ENCODE peak calls at places on chromosomes 16 and 17, in four cellular contexts. One of them, this sample, is unnamed.

GRCh38 chr16:86919531-86920305 is 341.4 kb downstream of the FOXL1 start:
- DNase-seq in NCI-H2081: no peak
- DNase-seq in germinal center: no peak
- DNase-seq in ACHN: no peak
- DNase-seq in this sample: no peak

GRCh38 chr16:70156207-70156978 is 17.2 kb upstream of the CLEC18C start:
- DNase-seq in NCI-H2081: no peak
- DNase-seq in germinal center: no peak
- DNase-seq in ACHN: no peak
- DNase-seq in this sample: no peak

GRCh38 chr17:58281511-58282011 is 826 bp upstream of the MPO start:
- DNase-seq in NCI-H2081: no peak
- DNase-seq in germinal center: no peak
- DNase-seq in ACHN: no peak
- DNase-seq in this sample: no peak

GRCh38 chr16:62225675-62226074 is 189.4 kb upstream of the CDH8 start:
- DNase-seq in NCI-H2081: peak
- DNase-seq in germinal center: no peak
- DNase-seq in ACHN: peak
- DNase-seq in this sample: peak

GRCh38 chr17:41367426-41368075 is 2.1 kb downstream of the KRT33B start:
- DNase-seq in NCI-H2081: no peak
- DNase-seq in germinal center: no peak
- DNase-seq in ACHN: peak
- DNase-seq in this sample: no peak

GRCh38 chr17:49230636-49231562 is at the start of gene PHOSPHO1:
- DNase-seq in NCI-H2081: peak
- DNase-seq in germinal center: peak
- DNase-seq in ACHN: peak
- DNase-seq in this sample: peak

GRCh38 chr17:35214631-35215273 is 20.6 kb upstream of the SLC35G3 start:
- DNase-seq in NCI-H2081: no peak
- DNase-seq in germinal center: no peak
- DNase-seq in ACHN: no peak
- DNase-seq in this sample: no peak

GRCh38 chr17:53490447-53490968 is 332.2 kb upstream of the KIF2B start:
- DNase-seq in NCI-H2081: no peak
- DNase-seq in germinal center: no peak
- DNase-seq in ACHN: no peak
- DNase-seq in this sample: no peak

GRCh38 chr17:28949185-28950016 is 1.9 kb downstream of the PHF12 start:
- DNase-seq in NCI-H2081: no peak
- DNase-seq in germinal center: peak
- DNase-seq in ACHN: peak
- DNase-seq in this sample: peak

GRCh38 chr16:67164599-67165061 is at the start of gene HSF4:
- DNase-seq in NCI-H2081: peak
- DNase-seq in germinal center: no peak
- DNase-seq in ACHN: peak
- DNase-seq in this sample: peak

GRCh38 chr16:50068550-50068949 is 2.8 kb downstream of the HEATR3 start:
- DNase-seq in NCI-H2081: no peak
- DNase-seq in germinal center: no peak
- DNase-seq in ACHN: no peak
- DNase-seq in this sample: no peak

GRCh38 chr17:17609121-17609520 is 17.6 kb upstream of the PEMT start:
- DNase-seq in NCI-H2081: no peak
- DNase-seq in germinal center: no peak
- DNase-seq in ACHN: peak
- DNase-seq in this sample: peak

GRCh38 chr17:11909348-11909747 is 87.9 kb downstream of the ZNF18 start:
- DNase-seq in NCI-H2081: no peak
- DNase-seq in germinal center: no peak
- DNase-seq in ACHN: no peak
- DNase-seq in this sample: peak

GRCh38 chr16:56389554-56389953 is 35.8 kb downstream of the AMFR start:
- DNase-seq in NCI-H2081: no peak
- DNase-seq in germinal center: no peak
- DNase-seq in ACHN: peak
- DNase-seq in this sample: no peak

GRCh38 chr16:67115649-67116048 is 5.9 kb downstream of the PHAF1 start:
- DNase-seq in NCI-H2081: no peak
- DNase-seq in germinal center: no peak
- DNase-seq in ACHN: peak
- DNase-seq in this sample: peak

GRCh38 chr17:66779186-66779585 is 55.7 kb upstream of the CACNG5 start:
- DNase-seq in NCI-H2081: no peak
- DNase-seq in germinal center: no peak
- DNase-seq in ACHN: no peak
- DNase-seq in this sample: no peak

GRCh38 chr17:74646231-74646630 is 22.7 kb upstream of the CD300E start:
- DNase-seq in NCI-H2081: no peak
- DNase-seq in germinal center: no peak
- DNase-seq in ACHN: peak
- DNase-seq in this sample: peak

GRCh38 chr17:52148969-52149351 is 9.6 kb downstream of the CA10 start:
- DNase-seq in NCI-H2081: peak
- DNase-seq in germinal center: no peak
- DNase-seq in ACHN: no peak
- DNase-seq in this sample: no peak

GRCh38 chr17:77318491-77319210 is 177.9 kb downstream of the SEC14L1 start:
- DNase-seq in NCI-H2081: no peak
- DNase-seq in germinal center: no peak
- DNase-seq in ACHN: peak
- DNase-seq in this sample: peak

GRCh38 chr17:3732171-3732570 is 8.5 kb downstream of the HASPIN start:
- DNase-seq in NCI-H2081: no peak
- DNase-seq in germinal center: peak
- DNase-seq in ACHN: no peak
- DNase-seq in this sample: no peak

GRCh38 chr16:66287416-66287815 is 79.1 kb upstream of the CDH5 start:
- DNase-seq in NCI-H2081: no peak
- DNase-seq in germinal center: no peak
- DNase-seq in ACHN: no peak
- DNase-seq in this sample: no peak

GRCh38 chr16:1501630-1502029 is 8.5 kb downstream of the TELO2 start:
- DNase-seq in NCI-H2081: no peak
- DNase-seq in germinal center: no peak
- DNase-seq in ACHN: no peak
- DNase-seq in this sample: no peak

GRCh38 chr16:13168091-13168572 is 266.7 kb downstream of the SHISA9 start:
- DNase-seq in NCI-H2081: no peak
- DNase-seq in germinal center: no peak
- DNase-seq in ACHN: no peak
- DNase-seq in this sample: peak

GRCh38 chr17:73422121-73422520 is 110.3 kb upstream of the CDC42EP4 start:
- DNase-seq in NCI-H2081: no peak
- DNase-seq in germinal center: no peak
- DNase-seq in ACHN: no peak
- DNase-seq in this sample: no peak

GRCh38 chr16:74936902-74937560 is 47.9 kb downstream of the WDR59 start:
- DNase-seq in NCI-H2081: no peak
- DNase-seq in germinal center: no peak
- DNase-seq in ACHN: peak
- DNase-seq in this sample: peak

GRCh38 chr17:31251618-31252328 is 45.3 kb downstream of the OMG start:
- DNase-seq in NCI-H2081: no peak
- DNase-seq in germinal center: no peak
- DNase-seq in ACHN: no peak
- DNase-seq in this sample: no peak

GRCh38 chr16:83967838-83968482 is at the start of gene NECAB2:
- DNase-seq in NCI-H2081: no peak
- DNase-seq in germinal center: peak
- DNase-seq in ACHN: peak
- DNase-seq in this sample: no peak

This sample was measured in SK-MEL-5.